ENCODE peak calls at places on chromosomes 11 and 22, in four cellular contexts. One of them, this sample, is unnamed.

GRCh38 chr22:30705710-30706651 is 11.3 kb downstream of the OSBP2 start:
- DNase-seq in WTC11: no peak
- DNase-seq in K562: no peak
- DNase-seq in GM12878: peak; percentile 72
- DNase-seq in this sample: no peak

GRCh38 chr11:100681064-100681502 is 6.0 kb upstream of the ARHGAP42 start:
- DNase-seq in WTC11: peak; percentile 50
- DNase-seq in K562: peak; percentile 71
- DNase-seq in GM12878: peak; percentile 95
- DNase-seq in this sample: no peak

GRCh38 chr11:1106387-1106786 is 31.7 kb downstream of the MUC2 start:
- DNase-seq in WTC11: no peak
- DNase-seq in K562: no peak
- DNase-seq in GM12878: no peak
- DNase-seq in this sample: no peak

GRCh38 chr11:14764899-14765527 is 121.4 kb downstream of the PDE3B start:
- DNase-seq in WTC11: no peak
- DNase-seq in K562: peak; percentile 70
- DNase-seq in GM12878: peak; percentile 65
- DNase-seq in this sample: peak; percentile 21

GRCh38 chr22:20428496-20429253 is 8.9 kb downstream of the SCARF2 start:
- DNase-seq in WTC11: no peak
- DNase-seq in K562: no peak
- DNase-seq in GM12878: no peak
- DNase-seq in this sample: no peak

GRCh38 chr11:108906329-108906728 is 241.5 kb downstream of the DDX10 start:
- DNase-seq in WTC11: no peak
- DNase-seq in K562: no peak
- DNase-seq in GM12878: no peak
- DNase-seq in this sample: peak; percentile 55

GRCh38 chr11:17229481-17230152 is 21.8 kb upstream of the PIK3C2A start:
- DNase-seq in WTC11: no peak
- DNase-seq in K562: no peak
- DNase-seq in GM12878: no peak
- DNase-seq in this sample: no peak

GRCh38 chr22:32864041-32864440 is 62.5 kb downstream of the TIMP3 start:
- DNase-seq in WTC11: no peak
- DNase-seq in K562: no peak
- DNase-seq in GM12878: no peak
- DNase-seq in this sample: no peak

GRCh38 chr11:120547871-120548681 is 36.5 kb downstream of the GRIK4 start:
- DNase-seq in WTC11: no peak
- DNase-seq in K562: no peak
- DNase-seq in GM12878: no peak
- DNase-seq in this sample: peak; percentile 90

GRCh38 chr22:38900677-38901076 is 28.7 kb upstream of the CBX6 start:
- DNase-seq in WTC11: no peak
- DNase-seq in K562: no peak
- DNase-seq in GM12878: no peak
- DNase-seq in this sample: no peak

GRCh38 chr11:33941637-33942160 is 49.8 kb upstream of the LMO2 start:
- DNase-seq in WTC11: no peak
- DNase-seq in K562: peak; percentile 89
- DNase-seq in GM12878: peak; percentile 33
- DNase-seq in this sample: peak; percentile 56

GRCh38 chr11:12587333-12587997 is 86.8 kb upstream of the TEAD1 start:
- DNase-seq in WTC11: no peak
- DNase-seq in K562: no peak
- DNase-seq in GM12878: no peak
- DNase-seq in this sample: no peak

GRCh38 chr22:29338398-29338797 is 22.9 kb upstream of the RASL10A start:
- DNase-seq in WTC11: no peak
- DNase-seq in K562: no peak
- DNase-seq in GM12878: no peak
- DNase-seq in this sample: no peak
- TF ChIP-seq USF1 in WTC11: no peak
- TF ChIP-seq USF1 in K562: no peak
- TF ChIP-seq USF1 in GM12878: no peak
- TF ChIP-seq USF1 in this sample: no peak

DNA sequence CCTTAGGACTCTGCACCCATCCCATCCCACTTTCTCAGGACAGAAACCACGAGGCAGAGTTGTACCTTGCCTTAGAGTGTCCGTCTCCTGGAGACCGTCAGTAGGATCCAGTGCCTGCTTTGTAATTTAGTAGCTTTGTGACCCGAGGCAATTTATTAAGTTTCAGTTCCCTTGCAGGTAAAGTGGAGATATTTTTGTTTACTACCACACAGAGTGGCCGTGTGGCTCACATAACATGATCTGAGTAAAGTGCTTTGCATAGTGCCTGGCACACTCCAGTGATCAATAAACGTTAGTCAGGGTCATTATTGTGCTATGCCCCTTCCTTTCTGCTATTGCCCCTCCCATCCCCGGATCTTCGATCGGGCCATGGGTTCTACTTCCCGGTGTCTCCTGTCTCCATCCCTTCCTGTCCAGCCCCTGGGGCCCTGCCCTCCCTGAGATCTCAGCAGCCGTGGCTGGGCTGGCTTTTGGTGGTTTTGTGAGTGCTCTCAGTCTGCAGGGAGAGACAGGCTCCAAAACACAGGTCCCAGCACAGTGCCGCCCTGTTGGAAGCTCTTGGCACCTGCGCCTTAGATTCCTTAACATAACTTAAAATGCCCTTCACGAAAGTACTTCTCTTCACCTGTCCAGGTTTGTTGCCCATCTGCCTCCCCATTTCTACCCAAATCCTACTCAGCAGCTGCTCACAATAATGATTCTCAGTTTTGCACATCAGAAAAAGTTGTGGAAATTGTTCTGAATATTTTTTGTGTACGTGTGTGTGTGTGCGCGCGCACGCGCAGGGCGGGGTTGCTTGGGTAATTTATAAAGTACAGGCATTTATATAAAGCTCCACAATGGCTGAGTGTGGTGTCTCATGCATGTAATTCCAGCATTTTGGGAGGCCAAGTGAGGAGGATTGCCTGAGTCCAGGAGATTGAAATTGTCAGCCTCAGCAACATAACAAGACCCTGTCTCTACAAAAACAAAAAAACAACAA is 753.7 kb downstream of the NTM start:
- DNase-seq in WTC11: peak; percentile 46
- DNase-seq in K562: no peak
- DNase-seq in GM12878: peak; percentile 28
- DNase-seq in this sample: no peak
- TF ChIP-seq USF1 in WTC11: no peak
- TF ChIP-seq USF1 in K562: no peak
- TF ChIP-seq USF1 in GM12878: no peak
- TF ChIP-seq USF1 in this sample: no peak

GRCh38 chr22:37891926-37892325 is 14.2 kb upstream of the MICALL1 start:
- DNase-seq in WTC11: no peak
- DNase-seq in K562: no peak
- DNase-seq in GM12878: no peak
- DNase-seq in this sample: no peak

GRCh38 chr22:37892566-37893338 is 13.3 kb upstream of the MICALL1 start:
- DNase-seq in WTC11: no peak
- DNase-seq in K562: no peak
- DNase-seq in GM12878: no peak
- DNase-seq in this sample: no peak

GRCh38 chr22:37884420-37884819 is 21.7 kb upstream of the MICALL1 start:
- DNase-seq in WTC11: no peak
- DNase-seq in K562: no peak
- DNase-seq in GM12878: no peak
- DNase-seq in this sample: no peak

GRCh38 chr22:37893583-37893983 is 12.5 kb upstream of the MICALL1 start:
- DNase-seq in WTC11: no peak
- DNase-seq in K562: peak; percentile 31
- DNase-seq in GM12878: no peak
- DNase-seq in this sample: no peak

GRCh38 chr22:37887610-37888378 is 18.3 kb upstream of the MICALL1 start:
- DNase-seq in WTC11: no peak
- DNase-seq in K562: no peak
- DNase-seq in GM12878: no peak
- DNase-seq in this sample: no peak
- TF ChIP-seq USF1 in WTC11: no peak
- TF ChIP-seq USF1 in K562: no peak
- TF ChIP-seq USF1 in GM12878: no peak
- TF ChIP-seq USF1 in this sample: no peak

GRCh38 chr22:44645531-44645930 is 56.5 kb upstream of the PRR5 start:
- DNase-seq in WTC11: no peak
- DNase-seq in K562: no peak
- DNase-seq in GM12878: no peak
- DNase-seq in this sample: peak; percentile 12

GRCh38 chr22:44647141-44647540 is 54.9 kb upstream of the PRR5 start:
- DNase-seq in WTC11: no peak
- DNase-seq in K562: no peak
- DNase-seq in GM12878: no peak
- DNase-seq in this sample: no peak

GRCh38 chr22:44646141-44646540 is 55.9 kb upstream of the PRR5 start:
- DNase-seq in WTC11: no peak
- DNase-seq in K562: no peak
- DNase-seq in GM12878: no peak
- DNase-seq in this sample: no peak

GRCh38 chr22:44646668-44647067 is 55.3 kb upstream of the PRR5 start:
- DNase-seq in WTC11: no peak
- DNase-seq in K562: no peak
- DNase-seq in GM12878: no peak
- DNase-seq in this sample: peak; percentile 16

GRCh38 chr22:44645083-44645482 is 56.9 kb upstream of the PRR5 start:
- DNase-seq in WTC11: no peak
- DNase-seq in K562: no peak
- DNase-seq in GM12878: no peak
- DNase-seq in this sample: peak; percentile 11
- TF ChIP-seq USF1 in WTC11: no peak
- TF ChIP-seq USF1 in K562: no peak
- TF ChIP-seq USF1 in GM12878: no peak
- TF ChIP-seq USF1 in this sample: no peak

GRCh38 chr22:44085743-44086741 is 61.9 kb downstream of the PARVB start:
- DNase-seq in WTC11: peak; percentile 24
- DNase-seq in K562: peak; percentile 50
- DNase-seq in GM12878: peak; percentile 27
- DNase-seq in this sample: peak; percentile 76

GRCh38 chr22:44086759-44087158 is 62.7 kb downstream of the PARVB start:
- DNase-seq in WTC11: no peak
- DNase-seq in K562: no peak
- DNase-seq in GM12878: no peak
- DNase-seq in this sample: no peak

GRCh38 chr22:44084044-44084772 is 60.1 kb downstream of the PARVB start:
- DNase-seq in WTC11: no peak
- DNase-seq in K562: no peak
- DNase-seq in GM12878: no peak
- DNase-seq in this sample: no peak

GRCh38 chr22:44076825-44077224 is 52.7 kb downstream of the PARVB start:
- DNase-seq in WTC11: no peak
- DNase-seq in K562: no peak
- DNase-seq in GM12878: no peak
- DNase-seq in this sample: no peak

GRCh38 chr22:44080936-44081853 is 57.1 kb downstream of the PARVB start:
- DNase-seq in WTC11: peak; percentile 87
- DNase-seq in K562: peak; percentile 68
- DNase-seq in GM12878: no peak
- DNase-seq in this sample: peak; percentile 88
- TF ChIP-seq USF1 in WTC11: no peak
- TF ChIP-seq USF1 in K562: no peak
- TF ChIP-seq USF1 in GM12878: no peak
- TF ChIP-seq USF1 in this sample: no peak

This sample was measured in SK-N-SH.